ENCODE peak calls at places on chromosomes 5 and 9, in five cellular contexts. One of them, this sample, is unnamed.

GRCh38 chr5:33073856-33074255 is 362.7 kb downstream of the NPR3 start:
- DNase-seq in Calu3: no peak
- DNase-seq in HTR-8/SVneo: no peak
- DNase-seq in Right ventricle myocardium inferior: no peak
- DNase-seq in EL: peak
- DNase-seq in this sample: no peak

GRCh38 chr5:74251106-74252032 is 389.2 kb downstream of the ENC1 start:
- DNase-seq in HTR-8/SVneo: peak
- DNase-seq in Calu3: peak
- DNase-seq in EL: peak
- DNase-seq in Right ventricle myocardium inferior: no peak
- DNase-seq in this sample: peak

GRCh38 chr5:112492291-112492690 is 73.2 kb upstream of the EPB41L4A start:
- DNase-seq in EL: peak
- DNase-seq in HTR-8/SVneo: peak
- DNase-seq in Calu3: peak
- DNase-seq in Right ventricle myocardium inferior: peak
- DNase-seq in this sample: peak

GRCh38 chr9:21402387-21403247 is 6.3 kb upstream of the IFNA8 start:
- DNase-seq in Calu3: peak
- DNase-seq in HTR-8/SVneo: no peak
- DNase-seq in Right ventricle myocardium inferior: no peak
- DNase-seq in EL: peak
- DNase-seq in this sample: peak

GRCh38 chr5:173334808-173335207 is 6.6 kb upstream of the STC2 start:
- DNase-seq in Calu3: no peak
- DNase-seq in EL: peak
- DNase-seq in Right ventricle myocardium inferior: no peak
- DNase-seq in HTR-8/SVneo: no peak
- DNase-seq in this sample: peak

GRCh38 chr9:138105561-138106505 is 228.3 kb downstream of the CACNA1B start:
- DNase-seq in Calu3: no peak
- DNase-seq in HTR-8/SVneo: no peak
- DNase-seq in EL: no peak
- DNase-seq in Right ventricle myocardium inferior: no peak
- DNase-seq in this sample: peak

GRCh38 chr9:119556129-119556875 is 187.1 kb upstream of the BRINP1 start:
- DNase-seq in EL: peak
- DNase-seq in Calu3: peak
- DNase-seq in Right ventricle myocardium inferior: peak
- DNase-seq in HTR-8/SVneo: peak
- DNase-seq in this sample: peak

GRCh38 chr5:43313854-43314457 is 744 bp upstream of the HMGCS1 start:
- DNase-seq in Right ventricle myocardium inferior: no peak
- DNase-seq in EL: no peak
- DNase-seq in HTR-8/SVneo: no peak
- DNase-seq in Calu3: peak
- DNase-seq in this sample: no peak

GRCh38 chr5:94545870-94546625 is 72.4 kb downstream of the KIAA0825 start:
- DNase-seq in Calu3: no peak
- DNase-seq in Right ventricle myocardium inferior: no peak
- DNase-seq in HTR-8/SVneo: no peak
- DNase-seq in EL: no peak
- DNase-seq in this sample: no peak

GRCh38 chr5:93575466-93575865 is 5.6 kb downstream of the NR2F1-AS1 start:
- DNase-seq in HTR-8/SVneo: no peak
- DNase-seq in EL: no peak
- DNase-seq in Right ventricle myocardium inferior: no peak
- DNase-seq in Calu3: no peak
- DNase-seq in this sample: no peak

GRCh38 chr5:6632324-6632930 is 417 bp downstream of the NSUN2 start:
- DNase-seq in Calu3: no peak
- DNase-seq in HTR-8/SVneo: peak
- DNase-seq in EL: peak
- DNase-seq in Right ventricle myocardium inferior: peak
- DNase-seq in this sample: peak

GRCh38 chr9:70412678-70413426 is 1.6 kb downstream of the KLF9 start:
- DNase-seq in HTR-8/SVneo: no peak
- DNase-seq in Right ventricle myocardium inferior: peak
- DNase-seq in EL: peak
- DNase-seq in Calu3: peak
- DNase-seq in this sample: peak

GRCh38 chr5:135667662-135668061 is 88.9 kb upstream of the CXCL14 start:
- DNase-seq in HTR-8/SVneo: no peak
- DNase-seq in EL: no peak
- DNase-seq in Right ventricle myocardium inferior: no peak
- DNase-seq in Calu3: peak
- DNase-seq in this sample: no peak

GRCh38 chr9:131755541-131756198 is 15.8 kb upstream of the RAPGEF1 start:
- DNase-seq in HTR-8/SVneo: peak
- DNase-seq in Calu3: peak
- DNase-seq in Right ventricle myocardium inferior: peak
- DNase-seq in EL: peak
- DNase-seq in this sample: peak

GRCh38 chr9:111023090-111023489 is 15.2 kb downstream of the LPAR1 start:
- DNase-seq in Right ventricle myocardium inferior: no peak
- DNase-seq in EL: no peak
- DNase-seq in Calu3: no peak
- DNase-seq in HTR-8/SVneo: no peak
- DNase-seq in this sample: peak

GRCh38 chr9:136044971-136045594 is 50.0 kb downstream of the NACC2 start:
- DNase-seq in EL: no peak
- DNase-seq in Right ventricle myocardium inferior: peak
- DNase-seq in Calu3: no peak
- DNase-seq in HTR-8/SVneo: no peak
- DNase-seq in this sample: peak

GRCh38 chr5:65721775-65722574 is at the start of the genes NLN and SGTB:
- DNase-seq in Calu3: peak
- DNase-seq in HTR-8/SVneo: peak
- DNase-seq in EL: peak
- DNase-seq in Right ventricle myocardium inferior: peak
- DNase-seq in this sample: peak

GRCh38 chr9:98775831-98776441 is 20.4 kb downstream of the ANKS6 start:
- DNase-seq in Right ventricle myocardium inferior: no peak
- DNase-seq in EL: peak
- DNase-seq in Calu3: peak
- DNase-seq in HTR-8/SVneo: peak
- DNase-seq in this sample: peak

GRCh38 chr5:145938699-145939531 is 2.5 kb downstream of the SH3RF2 start:
- DNase-seq in Right ventricle myocardium inferior: no peak
- DNase-seq in EL: no peak
- DNase-seq in HTR-8/SVneo: no peak
- DNase-seq in Calu3: no peak
- DNase-seq in this sample: no peak

GRCh38 chr5:54120473-54120872 is 189.9 kb downstream of the ARL15 start:
- DNase-seq in EL: no peak
- DNase-seq in Right ventricle myocardium inferior: no peak
- DNase-seq in HTR-8/SVneo: no peak
- DNase-seq in Calu3: no peak
- DNase-seq in this sample: no peak

GRCh38 chr5:179119415-179120170 is 59.4 kb downstream of the ZNF354C start:
- DNase-seq in EL: no peak
- DNase-seq in Right ventricle myocardium inferior: no peak
- DNase-seq in HTR-8/SVneo: no peak
- DNase-seq in Calu3: no peak
- DNase-seq in this sample: peak

This sample was measured in osteoblast.